ENCODE peak calls at places on chromosome 9, in nine cellular contexts. A is effector memory CD4-positive, alpha-beta T cell; W is left ventricle myocardium inferior; T is aorta; X is body of pancreas; Y is heart right ventricle; I is mesendoderm; L is SK-N-MC; C is CD4-positive, CD25-positive, alpha-beta regulatory T cell. S is an unnamed sample.

GRCh38 chr9:98479449-98479848 is 224.0 kb upstream of the TBC1D2 start:
- DNase-seq in A (no peak), W (no peak), T (no peak), X (no peak), Y (no peak), I (no peak), L (no peak), C (no peak), S (no peak)

GRCh38 chr9:71483457-71483856 is 284.9 kb downstream of the CEMIP2 start:
- DNase-seq in A (no peak), W (no peak), T (no peak), X (no peak), Y (no peak), I (no peak), L (no peak), C (no peak), S (no peak)

GRCh38 chr9:134366223-134367031 is 40.2 kb downstream of the RXRA start:
- DNase-seq in A (no peak), W (peak; percentile 92), T (peak; percentile 95), X (peak; percentile 94), Y (peak; percentile 92), I (no peak), L (peak; percentile 53), C (no peak), S (peak; percentile 89)

GRCh38 chr9:125750656-125751035 is 3.5 kb downstream of the PBX3 start:
- DNase-seq in A (no peak), W (no peak), T (no peak), X (no peak), Y (no peak), I (peak; percentile 71), L (no peak), C (no peak), S (no peak)

GRCh38 chr9:124779368-124780059 is 2.6 kb downstream of the OLFML2A start:
- DNase-seq in A (no peak), W (no peak), T (peak; percentile 59), X (no peak), Y (no peak), I (peak; percentile 90), L (no peak), C (no peak), S (no peak)

GRCh38 chr9:18994263-18994916 is 38.6 kb downstream of the SAXO1 start:
- DNase-seq in A (no peak), W (no peak), T (no peak), X (no peak), Y (no peak), I (peak; percentile 39), L (peak; percentile 42), C (no peak), S (no peak)

GRCh38 chr9:115657695-115658094 is 495.9 kb upstream of the PAPPA start:
- DNase-seq in A (no peak), W (no peak), T (no peak), X (no peak), Y (no peak), I (no peak), L (no peak), C (no peak), S (no peak)

GRCh38 chr9:111003182-111003581 is 35.1 kb downstream of the LPAR1 start:
- DNase-seq in A (no peak), W (no peak), T (no peak), X (no peak), Y (no peak), I (no peak), L (no peak), C (no peak), S (no peak)

GRCh38 chr9:26483991-26484390 is 408.6 kb downstream of the CAAP1 start:
- DNase-seq in A (no peak), W (no peak), T (no peak), X (no peak), Y (no peak), I (no peak), L (no peak), C (no peak), S (no peak)

GRCh38 chr9:91758491-91758981 is 191.5 kb downstream of the ROR2 start:
- DNase-seq in A (no peak), W (no peak), T (no peak), X (peak; percentile 23), Y (no peak), I (peak; percentile 82), L (no peak), C (peak; percentile 29), S (no peak)

GRCh38 chr9:114177423-114178064 is 22.2 kb downstream of the COL27A1 start:
- DNase-seq in A (no peak), W (no peak), T (peak; percentile 11), X (no peak), Y (no peak), I (no peak), L (no peak), C (no peak), S (no peak)

GRCh38 chr9:37952731-37953130 is 48.8 kb upstream of the SLC25A51 start:
- DNase-seq in A (no peak), W (no peak), T (no peak), X (no peak), Y (no peak), I (no peak), L (no peak), C (no peak), S (no peak)

GRCh38 chr9:86061972-86062739 is 37.2 kb downstream of the GOLM1 start:
- DNase-seq in A (no peak), W (no peak), T (no peak), X (no peak), Y (no peak), I (no peak), L (no peak), C (no peak), S (no peak)

GRCh38 chr9:35110327-35110758 is 5.3 kb downstream of the ATOSB start:
- DNase-seq in A (no peak), W (no peak), T (peak; percentile 92), X (no peak), Y (no peak), I (no peak), L (no peak), C (no peak), S (peak; percentile 85)

GRCh38 chr9:12875216-12875615 is 100.4 kb downstream of the LURAP1L start:
- DNase-seq in A (no peak), W (no peak), T (no peak), X (no peak), Y (no peak), I (no peak), L (no peak), C (no peak), S (no peak)

GRCh38 chr9:27870404-27870803 is 297.1 kb upstream of the C9orf72 start:
- DNase-seq in A (no peak), W (no peak), T (no peak), X (no peak), Y (no peak), I (no peak), L (no peak), C (no peak), S (no peak)

GRCh38 chr9:8364021-8364782 is 564.6 kb upstream of the DMAC1 start:
- DNase-seq in A (no peak), W (no peak), T (no peak), X (no peak), Y (no peak), I (no peak), L (no peak), C (no peak), S (no peak)
- H3K27ac ChIP-seq in A (no peak overlapping the region), W (no peak overlapping the region), T (no peak overlapping the region), X (no peak overlapping the region), Y (no peak overlapping the region), I (no peak overlapping the region), L (no peak overlapping the region), C (no peak overlapping the region), S (no peak overlapping the region)

GRCh38 chr9:15295761-15296405 is 11.1 kb downstream of the TTC39B start:
- DNase-seq in A (no peak), W (no peak), T (peak; percentile 61), X (peak; percentile 42), Y (no peak), I (no peak), L (no peak), C (peak; percentile 78), S (no peak)
- H3K4me3 ChIP-seq in A (peak overlapping the region; percentile 50), W (peak overlapping the region; percentile 63), T (peak overlapping the region; percentile 74), X (no peak overlapping the region), Y (peak overlapping the region; percentile 29), I (no peak overlapping the region), L (no peak overlapping the region), C (peak overlapping the region; percentile 85), S (peak overlapping the region; percentile 32)

GRCh38 chr9:89943728-89944127 is 338.9 kb downstream of the GADD45G start:
- DNase-seq in A (no peak), W (no peak), T (no peak), X (no peak), Y (no peak), I (no peak), L (no peak), C (no peak), S (no peak)

GRCh38 chr9:89942643-89943042 is 337.8 kb downstream of the GADD45G start:
- DNase-seq in A (no peak), W (no peak), T (no peak), X (no peak), Y (no peak), I (no peak), L (no peak), C (no peak), S (no peak)

GRCh38 chr9:89943309-89943708 is 338.5 kb downstream of the GADD45G start:
- DNase-seq in A (no peak), W (no peak), T (no peak), X (no peak), Y (no peak), I (no peak), L (no peak), C (no peak), S (no peak)

GRCh38 chr9:89940625-89941024 is 335.8 kb downstream of the GADD45G start:
- DNase-seq in A (no peak), W (no peak), T (no peak), X (no peak), Y (no peak), I (no peak), L (no peak), C (no peak), S (no peak)

DNA sequence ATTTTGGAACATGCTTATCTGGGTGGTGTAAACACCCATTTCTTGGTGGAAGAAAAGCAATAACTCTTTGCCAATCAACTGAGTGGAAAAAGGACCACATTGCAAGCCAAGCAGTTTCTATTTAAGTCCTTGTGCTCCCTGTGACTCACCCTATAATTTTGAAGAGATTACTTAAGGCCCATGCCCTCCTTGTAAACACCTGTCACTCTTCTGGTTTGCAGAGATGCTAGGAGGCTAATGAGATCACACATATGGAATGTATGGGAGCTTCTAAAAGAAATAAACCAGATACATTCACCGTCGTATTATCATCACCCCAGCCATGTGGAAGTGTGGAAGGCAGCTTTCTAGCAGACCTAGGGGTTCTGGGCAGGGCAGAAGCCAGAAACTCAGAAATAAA is 337.1 kb downstream of the GADD45G start:
- DNase-seq in A (no peak), W (no peak), T (no peak), X (no peak), Y (no peak), I (no peak), L (no peak), C (no peak), S (no peak)
- H3K27ac ChIP-seq in A (no peak overlapping the region), W (no peak overlapping the region), T (peak overlapping the region; percentile 78), X (no peak overlapping the region), Y (no peak overlapping the region), I (no peak overlapping the region), L (no peak overlapping the region), C (no peak overlapping the region), S (no peak overlapping the region)

DNA sequence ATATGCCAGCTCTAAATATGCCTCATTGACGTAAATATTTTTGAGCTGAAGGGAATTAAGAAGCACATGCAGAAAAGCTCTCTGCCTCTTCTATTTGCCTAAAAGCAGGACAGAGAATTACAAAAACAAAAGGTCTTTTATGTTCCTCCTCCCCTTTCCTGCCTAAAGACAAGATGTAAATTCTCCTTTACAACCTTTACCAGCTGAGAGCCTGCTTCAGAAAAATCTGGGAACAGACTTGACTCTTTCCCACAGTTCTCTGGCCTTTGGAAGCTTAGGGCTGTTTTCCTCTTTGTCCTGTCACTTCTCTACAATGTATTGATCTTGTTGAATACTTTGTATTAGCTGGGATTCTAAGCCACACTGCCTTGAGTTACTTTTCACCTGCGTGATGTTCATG is 199.7 kb downstream of the TMC1 start:
- DNase-seq in A (no peak), W (no peak), T (no peak), X (no peak), Y (no peak), I (peak; percentile 10), L (no peak), C (no peak), S (no peak)
- H3K4me3 ChIP-seq in A (no peak overlapping the region), W (no peak overlapping the region), T (no peak overlapping the region), X (no peak overlapping the region), Y (no peak overlapping the region), I (no peak overlapping the region), L (no peak overlapping the region), C (no peak overlapping the region), S (no peak overlapping the region)